ENCODE peak calls at places on chromosomes 11 and 22, in five cellular contexts. One of them, this sample, is unnamed.

GRCh38 chr22:49400136-49400865 is 427.4 kb downstream of the BRD1 start:
- DNase-seq in H1: no peak
- DNase-seq in HepG2: no peak
- DNase-seq in K562: no peak
- DNase-seq in GM12878: no peak
- DNase-seq in this sample: no peak

GRCh38 chr11:71283960-71284359 is 31.6 kb upstream of the SHANK2 start:
- DNase-seq in H1: no peak
- DNase-seq in HepG2: peak
- DNase-seq in K562: no peak
- DNase-seq in GM12878: no peak
- DNase-seq in this sample: no peak

GRCh38 chr11:77188912-77189491 is 61.0 kb downstream of the MYO7A start:
- DNase-seq in H1: no peak
- DNase-seq in HepG2: no peak
- DNase-seq in K562: no peak
- DNase-seq in GM12878: no peak
- DNase-seq in this sample: no peak

GRCh38 chr11:91686700-91687099 is 537.9 kb upstream of the FAT3 start:
- DNase-seq in H1: no peak
- DNase-seq in HepG2: no peak
- DNase-seq in K562: no peak
- DNase-seq in GM12878: no peak
- DNase-seq in this sample: no peak

GRCh38 chr11:76606102-76606793 is 64.3 kb downstream of the LRRC32 start:
- DNase-seq in H1: peak
- DNase-seq in HepG2: no peak
- DNase-seq in K562: no peak
- DNase-seq in GM12878: no peak
- DNase-seq in this sample: no peak

GRCh38 chr11:131677832-131678470 is 307.5 kb downstream of the NTM start:
- DNase-seq in H1: no peak
- DNase-seq in HepG2: no peak
- DNase-seq in K562: no peak
- DNase-seq in GM12878: no peak
- DNase-seq in this sample: no peak

GRCh38 chr11:128725630-128726461 is 32.0 kb downstream of the FLI1 start:
- DNase-seq in H1: no peak
- DNase-seq in HepG2: no peak
- DNase-seq in K562: no peak
- DNase-seq in GM12878: peak
- DNase-seq in this sample: no peak

GRCh38 chr11:95092549-95093324 is 3.1 kb downstream of the ENDOD1 start:
- DNase-seq in H1: no peak
- DNase-seq in HepG2: peak
- DNase-seq in K562: peak
- DNase-seq in GM12878: no peak
- DNase-seq in this sample: no peak

GRCh38 chr11:93822359-93822758 is 28.1 kb downstream of the VSTM5 start:
- DNase-seq in H1: no peak
- DNase-seq in HepG2: no peak
- DNase-seq in K562: no peak
- DNase-seq in GM12878: no peak
- DNase-seq in this sample: no peak

GRCh38 chr22:23113847-23114720 is 27.7 kb downstream of the RSPH14 start:
- DNase-seq in H1: no peak
- DNase-seq in HepG2: no peak
- DNase-seq in K562: no peak
- DNase-seq in GM12878: no peak
- DNase-seq in this sample: no peak

GRCh38 chr11:12079726-12080556 is 30.4 kb upstream of the MICAL2 start:
- DNase-seq in H1: no peak
- DNase-seq in HepG2: peak
- DNase-seq in K562: no peak
- DNase-seq in GM12878: no peak
- DNase-seq in this sample: peak

GRCh38 chr11:30917859-30918478 is 331.8 kb upstream of the MPPED2 start:
- DNase-seq in H1: no peak
- DNase-seq in HepG2: peak
- DNase-seq in K562: peak
- DNase-seq in GM12878: no peak
- DNase-seq in this sample: peak

GRCh38 chr11:61974766-61975631 is 7.6 kb upstream of the FTH1 start:
- DNase-seq in H1: no peak
- DNase-seq in HepG2: peak
- DNase-seq in K562: no peak
- DNase-seq in GM12878: no peak
- DNase-seq in this sample: no peak

GRCh38 chr11:40274017-40274416 is 1185.4 kb downstream of the LRRC4C start:
- DNase-seq in H1: no peak
- DNase-seq in HepG2: no peak
- DNase-seq in K562: no peak
- DNase-seq in GM12878: no peak
- DNase-seq in this sample: no peak

GRCh38 chr11:118845369-118845768 is 38.3 kb upstream of the CXCR5 start:
- DNase-seq in H1: no peak
- DNase-seq in HepG2: no peak
- DNase-seq in K562: peak
- DNase-seq in GM12878: no peak
- DNase-seq in this sample: no peak

GRCh38 chr11:133081730-133082452 is 450.4 kb downstream of the OPCML start:
- DNase-seq in H1: no peak
- DNase-seq in HepG2: no peak
- DNase-seq in K562: no peak
- DNase-seq in GM12878: no peak
- DNase-seq in this sample: no peak

GRCh38 chr11:47393163-47394049 is 15.0 kb upstream of the SLC39A13 start:
- DNase-seq in H1: no peak
- DNase-seq in HepG2: no peak
- DNase-seq in K562: peak
- DNase-seq in GM12878: no peak
- DNase-seq in this sample: no peak

GRCh38 chr22:24601217-24602104 is 1.5 kb upstream of the GGT1 start:
- DNase-seq in H1: peak
- DNase-seq in HepG2: peak
- DNase-seq in K562: no peak
- DNase-seq in GM12878: no peak
- DNase-seq in this sample: no peak

GRCh38 chr11:36609383-36609782 is 11.3 kb upstream of the RAG2 start:
- DNase-seq in H1: no peak
- DNase-seq in HepG2: no peak
- DNase-seq in K562: peak
- DNase-seq in GM12878: no peak
- DNase-seq in this sample: no peak

GRCh38 chr11:36602143-36602542 is 4.1 kb upstream of the RAG2 start:
- DNase-seq in H1: no peak
- DNase-seq in HepG2: no peak
- DNase-seq in K562: no peak
- DNase-seq in GM12878: no peak
- DNase-seq in this sample: no peak

GRCh38 chr11:36601145-36601544 is 3.1 kb upstream of the RAG2 start:
- DNase-seq in H1: no peak
- DNase-seq in HepG2: no peak
- DNase-seq in K562: no peak
- DNase-seq in GM12878: no peak
- DNase-seq in this sample: no peak

GRCh38 chr11:36608491-36609199 is 10.6 kb upstream of the RAG2 start:
- DNase-seq in H1: no peak
- DNase-seq in HepG2: no peak
- DNase-seq in K562: no peak
- DNase-seq in GM12878: no peak
- DNase-seq in this sample: no peak

GRCh38 chr11:36605221-36606216 is 7.5 kb upstream of the RAG2 start:
- DNase-seq in H1: no peak
- DNase-seq in HepG2: no peak
- DNase-seq in K562: no peak
- DNase-seq in GM12878: no peak
- DNase-seq in this sample: no peak
- H3K4me3 ChIP-seq in H1: no peak
- H3K4me3 ChIP-seq in HepG2: no peak
- H3K4me3 ChIP-seq in K562: no peak
- H3K4me3 ChIP-seq in GM12878: no peak
- H3K4me3 ChIP-seq in this sample: no peak

DNA sequence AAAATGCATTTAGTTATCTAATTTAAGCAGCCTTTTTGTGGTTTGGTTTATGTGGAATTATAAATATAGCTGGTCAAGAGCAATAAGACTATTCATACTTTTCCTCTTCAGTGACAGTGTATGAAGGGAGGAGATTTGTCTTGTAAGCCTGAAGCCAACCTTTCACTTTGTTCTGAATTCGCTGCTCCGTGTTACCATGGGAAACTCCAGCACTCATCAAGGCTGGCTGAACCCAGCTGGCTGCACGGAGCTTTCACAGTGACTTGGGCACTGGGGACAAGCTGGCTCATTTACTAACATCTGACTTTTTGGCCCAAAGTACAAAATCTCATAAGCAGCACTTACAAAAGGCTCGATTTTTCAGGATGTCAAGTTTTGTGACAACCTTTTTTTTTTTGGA is 120.4 kb upstream of the GRIA4 start:
- DNase-seq in H1: no peak
- DNase-seq in HepG2: no peak
- DNase-seq in K562: no peak
- DNase-seq in GM12878: no peak
- DNase-seq in this sample: no peak
- TF ChIP-seq SRF in H1: no peak
- TF ChIP-seq SRF in HepG2: no peak
- TF ChIP-seq SRF in K562: no peak
- TF ChIP-seq SRF in GM12878: no peak
- TF ChIP-seq SRF in this sample: no peak

GRCh38 chr11:110490886-110491285 is 61.1 kb downstream of the FDX1 start:
- DNase-seq in H1: no peak
- DNase-seq in HepG2: no peak
- DNase-seq in K562: peak
- DNase-seq in GM12878: no peak
- DNase-seq in this sample: no peak
- H3K4me3 ChIP-seq in H1: no peak
- H3K4me3 ChIP-seq in HepG2: no peak
- H3K4me3 ChIP-seq in K562: no peak
- H3K4me3 ChIP-seq in GM12878: no peak
- H3K4me3 ChIP-seq in this sample: no peak

GRCh38 chr22:42179616-42180015 is 49.0 kb upstream of the CYP2D6 start:
- DNase-seq in H1: no peak
- DNase-seq in HepG2: no peak
- DNase-seq in K562: no peak
- DNase-seq in GM12878: no peak
- DNase-seq in this sample: no peak
- TF ChIP-seq SRF in H1: no peak
- TF ChIP-seq SRF in HepG2: no peak
- TF ChIP-seq SRF in K562: no peak
- TF ChIP-seq SRF in GM12878: no peak
- TF ChIP-seq SRF in this sample: no peak

GRCh38 chr11:28417601-28418323 is 309.6 kb downstream of the METTL15 start:
- DNase-seq in H1: no peak
- DNase-seq in HepG2: no peak
- DNase-seq in K562: no peak
- DNase-seq in GM12878: no peak
- DNase-seq in this sample: no peak
- H3K4me3 ChIP-seq in H1: no peak
- H3K4me3 ChIP-seq in HepG2: no peak
- H3K4me3 ChIP-seq in K562: no peak
- H3K4me3 ChIP-seq in GM12878: no peak
- H3K4me3 ChIP-seq in this sample: no peak

GRCh38 chr11:45133871-45134270 is 12.6 kb upstream of the PRDM11 start:
- DNase-seq in H1: no peak
- DNase-seq in HepG2: no peak
- DNase-seq in K562: no peak
- DNase-seq in GM12878: no peak
- DNase-seq in this sample: no peak
- TF ChIP-seq SRF in H1: no peak
- TF ChIP-seq SRF in HepG2: no peak
- TF ChIP-seq SRF in K562: no peak
- TF ChIP-seq SRF in GM12878: no peak
- TF ChIP-seq SRF in this sample: no peak

DNA sequence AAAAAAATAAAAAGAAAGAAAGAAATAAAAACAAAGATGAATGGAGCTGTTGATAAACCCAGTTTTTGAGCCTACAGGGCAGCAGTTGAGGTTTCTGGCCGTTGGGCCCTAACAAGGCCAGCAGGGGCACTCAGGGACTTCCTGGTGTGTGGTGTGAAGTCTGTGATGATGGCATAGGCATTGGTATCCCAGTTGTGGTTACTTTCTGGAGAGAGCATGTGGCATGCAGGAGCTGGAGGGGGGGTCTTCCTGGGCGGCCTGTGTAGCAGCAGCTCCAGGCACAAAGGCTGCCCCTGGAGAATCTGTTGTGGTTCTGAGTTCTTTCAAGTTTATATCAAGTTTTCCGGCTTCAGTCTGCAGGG is 2.0 kb upstream of the TXNRD2 start:
- DNase-seq in H1: no peak
- DNase-seq in HepG2: peak
- DNase-seq in K562: peak
- DNase-seq in GM12878: no peak
- DNase-seq in this sample: no peak
- H3K4me3 ChIP-seq in H1: no peak
- H3K4me3 ChIP-seq in HepG2: peak
- H3K4me3 ChIP-seq in K562: no peak
- H3K4me3 ChIP-seq in GM12878: peak
- H3K4me3 ChIP-seq in this sample: no peak

DNA sequence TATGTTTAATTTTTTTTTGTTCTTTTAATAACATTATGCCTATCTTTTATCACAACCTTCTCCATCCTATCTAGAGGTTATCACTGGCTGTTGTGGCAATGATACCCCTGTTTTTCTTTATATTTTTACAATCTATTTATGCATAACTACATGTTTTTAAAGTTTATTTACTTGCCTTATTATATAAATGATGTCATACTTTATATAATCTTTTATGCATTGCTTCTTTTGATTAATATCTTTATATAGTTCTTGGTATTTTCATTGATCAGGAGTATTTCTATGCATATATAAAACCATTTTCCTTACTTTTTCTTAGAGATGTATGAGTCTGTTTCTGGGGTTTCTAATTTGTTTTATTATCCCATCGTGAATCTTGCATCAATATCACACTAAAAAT is 719.8 kb upstream of the RAG2 start:
- DNase-seq in H1: no peak
- DNase-seq in HepG2: no peak
- DNase-seq in K562: no peak
- DNase-seq in GM12878: no peak
- DNase-seq in this sample: no peak
- TF ChIP-seq SRF in H1: no peak
- TF ChIP-seq SRF in HepG2: no peak
- TF ChIP-seq SRF in K562: no peak
- TF ChIP-seq SRF in GM12878: no peak
- TF ChIP-seq SRF in this sample: no peak

GRCh38 chr22:17116931-17117330 is 4.2 kb downstream of the TMEM121B start:
- DNase-seq in H1: no peak
- DNase-seq in HepG2: no peak
- DNase-seq in K562: no peak
- DNase-seq in GM12878: no peak
- DNase-seq in this sample: no peak
- H3K4me3 ChIP-seq in H1: no peak
- H3K4me3 ChIP-seq in HepG2: no peak
- H3K4me3 ChIP-seq in K562: no peak
- H3K4me3 ChIP-seq in GM12878: no peak
- H3K4me3 ChIP-seq in this sample: no peak